ENCODE peak calls at places on chromosomes 16 and 17, in nine cellular contexts. Y is uterus, G is omental fat pad, E is astrocyte of the spinal cord, J is GM12864, F is naive B cell, S is activated gamma-delta T cell, Q is cardiac muscle cell, L is DMS 273 treated with DMSO at 0.1 percent for 48 hours. B is an unnamed sample.

GRCh38 chr16:66382966-66383299 is 16.4 kb downstream of the CDH5 start:
- DNase-seq in Y (no peak), G (no peak), E (peak), J (no peak), F (no peak), S (no peak), Q (peak), L (peak), B (no peak)

GRCh38 chr17:38729886-38730525 is at the start of gene CISD3:
- DNase-seq in Y (peak), G (no peak), E (peak), J (no peak), F (peak), S (peak), Q (peak), L (peak), B (no peak)

GRCh38 chr16:50246299-50247122 is 19.8 kb upstream of the ADCY7 start:
- DNase-seq in Y (no peak), G (no peak), E (no peak), J (no peak), F (no peak), S (no peak), Q (no peak), L (no peak), B (no peak)

GRCh38 chr17:59126809-59127417 is 20.2 kb upstream of the TRIM37 start:
- DNase-seq in Y (no peak), G (no peak), E (no peak), J (no peak), F (no peak), S (no peak), Q (no peak), L (no peak), B (no peak)

GRCh38 chr16:10531582-10531981 is 48.8 kb downstream of the EMP2 start:
- DNase-seq in Y (no peak), G (no peak), E (no peak), J (no peak), F (no peak), S (no peak), Q (no peak), L (no peak), B (no peak)

GRCh38 chr17:64081802-64082799 is 47.8 kb downstream of the ERN1 start:
- DNase-seq in Y (no peak), G (no peak), E (peak), J (peak), F (no peak), S (no peak), Q (peak), L (peak), B (peak)

GRCh38 chr17:15273141-15273793 is 8.1 kb upstream of the PMP22 start:
- DNase-seq in Y (peak), G (no peak), E (peak), J (no peak), F (no peak), S (no peak), Q (peak), L (no peak), B (no peak)

GRCh38 chr17:48528153-48528912 is 2.5 kb downstream of the HOXB1 start:
- DNase-seq in Y (no peak), G (no peak), E (no peak), J (no peak), F (no peak), S (no peak), Q (no peak), L (no peak), B (no peak)

GRCh38 chr16:65884018-65884417 is 482.5 kb upstream of the CDH5 start:
- DNase-seq in Y (no peak), G (no peak), E (no peak), J (no peak), F (no peak), S (no peak), Q (no peak), L (no peak), B (no peak)

GRCh38 chr16:35516551-35516950 is 2057.1 kb downstream of the TP53TG3F start:
- DNase-seq in Y (no peak), G (no peak), E (no peak), J (no peak), F (no peak), S (no peak), Q (no peak), L (no peak), B (no peak)

GRCh38 chr16:13150181-13150885 is 248.9 kb downstream of the SHISA9 start:
- DNase-seq in Y (no peak), G (no peak), E (no peak), J (no peak), F (no peak), S (no peak), Q (no peak), L (no peak), B (no peak)

GRCh38 chr17:2158011-2158410 is 103.1 kb downstream of the HIC1 start:
- DNase-seq in Y (peak), G (no peak), E (peak), J (no peak), F (no peak), S (no peak), Q (peak), L (no peak), B (no peak)

GRCh38 chr17:37391146-37391545 is 15.4 kb downstream of the C17orf78 start:
- DNase-seq in Y (no peak), G (no peak), E (peak), J (no peak), F (no peak), S (no peak), Q (no peak), L (no peak), B (no peak)

GRCh38 chr16:2172688-2173335 is 17.2 kb downstream of the TRAF7 start:
- DNase-seq in Y (no peak), G (no peak), E (no peak), J (no peak), F (no peak), S (no peak), Q (no peak), L (no peak), B (no peak)

GRCh38 chr17:57762375-57762916 is 17.3 kb upstream of the CCDC182 start:
- DNase-seq in Y (no peak), G (no peak), E (no peak), J (no peak), F (no peak), S (no peak), Q (no peak), L (no peak), B (no peak)

GRCh38 chr17:39527220-39527813 is 66.0 kb downstream of the CDK12 start:
- DNase-seq in Y (no peak), G (no peak), E (no peak), J (no peak), F (peak), S (no peak), Q (peak), L (no peak), B (no peak)

GRCh38 chr17:43588664-43589435 is 42.7 kb upstream of the ETV4 start:
- DNase-seq in Y (no peak), G (no peak), E (no peak), J (no peak), F (no peak), S (no peak), Q (no peak), L (no peak), B (no peak)

GRCh38 chr16:80387308-80387921 is 153.4 kb upstream of the DYNLRB2 start:
- DNase-seq in Y (no peak), G (no peak), E (peak), J (no peak), F (no peak), S (no peak), Q (no peak), L (no peak), B (no peak)

GRCh38 chr16:21169249-21169981 is 10.9 kb downstream of the LDAF1 start:
- DNase-seq in Y (no peak), G (no peak), E (peak), J (no peak), F (no peak), S (no peak), Q (no peak), L (no peak), B (no peak)

GRCh38 chr17:30961213-30962188 is 9.3 kb upstream of the RNF135 start:
- DNase-seq in Y (no peak), G (no peak), E (no peak), J (peak), F (peak), S (no peak), Q (no peak), L (no peak), B (no peak)

GRCh38 chr16:25256821-25257503 is 683 bp downstream of the ZKSCAN2 start:
- DNase-seq in Y (no peak), G (no peak), E (peak), J (no peak), F (no peak), S (no peak), Q (peak), L (no peak), B (peak)

GRCh38 chr17:20924306-20924705 is 118.5 kb downstream of the USP22 start:
- DNase-seq in Y (no peak), G (no peak), E (no peak), J (no peak), F (no peak), S (no peak), Q (no peak), L (no peak), B (no peak)

GRCh38 chr17:39611441-39612112 is 3.9 kb upstream of the NEUROD2 start:
- DNase-seq in Y (no peak), G (no peak), E (no peak), J (no peak), F (no peak), S (no peak), Q (no peak), L (no peak), B (no peak)

GRCh38 chr16:4976079-4976478 is 17.9 kb downstream of the SEC14L5 start:
- DNase-seq in Y (no peak), G (no peak), E (no peak), J (no peak), F (peak), S (no peak), Q (no peak), L (no peak), B (no peak)

GRCh38 chr17:72030067-72030899 is 90.5 kb upstream of the SOX9 start:
- DNase-seq in Y (no peak), G (no peak), E (peak), J (peak), F (no peak), S (no peak), Q (peak), L (no peak), B (no peak)

GRCh38 chr17:3986939-3987335 is 22.7 kb upstream of the ATP2A3 start:
- DNase-seq in Y (no peak), G (no peak), E (no peak), J (no peak), F (no peak), S (no peak), Q (no peak), L (no peak), B (no peak)

GRCh38 chr17:10311131-10311530 is 61.7 kb downstream of the MYH13 start:
- DNase-seq in Y (no peak), G (no peak), E (no peak), J (no peak), F (no peak), S (no peak), Q (no peak), L (no peak), B (no peak)

GRCh38 chr17:929547-929946 is 50.0 kb downstream of the NXN start:
- DNase-seq in Y (no peak), G (no peak), E (no peak), J (no peak), F (no peak), S (no peak), Q (peak), L (no peak), B (no peak)

GRCh38 chr16:30447512-30448226 is 2.0 kb upstream of the SEPHS2 start:
- DNase-seq in Y (no peak), G (no peak), E (no peak), J (no peak), F (no peak), S (no peak), Q (no peak), L (no peak), B (no peak)

GRCh38 chr17:15048381-15048780 is 216.7 kb downstream of the PMP22 start:
- DNase-seq in Y (no peak), G (no peak), E (no peak), J (no peak), F (no peak), S (no peak), Q (no peak), L (no peak), B (no peak)

GRCh38 chr17:64058547-64059115 is 38.2 kb upstream of the ICAM2 start:
- DNase-seq in Y (no peak), G (no peak), E (no peak), J (no peak), F (no peak), S (no peak), Q (peak), L (no peak), B (no peak)

GRCh38 chr17:33016920-33017319 is 25.3 kb downstream of the SPACA3 start:
- DNase-seq in Y (no peak), G (no peak), E (no peak), J (no peak), F (no peak), S (no peak), Q (no peak), L (no peak), B (no peak)

GRCh38 chr17:44599298-44600175 is 42.3 kb downstream of the FZD2 start:
- DNase-seq in Y (peak), G (peak), E (peak), J (no peak), F (no peak), S (no peak), Q (peak), L (no peak), B (no peak)

GRCh38 chr17:17416007-17416399 is 60.8 kb upstream of the MED9 start:
- DNase-seq in Y (no peak), G (no peak), E (peak), J (peak), F (no peak), S (no peak), Q (peak), L (peak), B (no peak)

GRCh38 chr17:59426031-59426430 is 94.6 kb downstream of the YPEL2 start:
- DNase-seq in Y (no peak), G (no peak), E (no peak), J (no peak), F (no peak), S (no peak), Q (no peak), L (no peak), B (no peak)

GRCh38 chr17:74288785-74289184 is 14.8 kb downstream of the DNAI2 start:
- DNase-seq in Y (no peak), G (no peak), E (no peak), J (peak), F (no peak), S (no peak), Q (no peak), L (no peak), B (no peak)

B was measured in NCI-H524 treated with DMSO at 0.1 percent for 48 hours.